ENCODE peak calls at places on chromosomes 11 and 22, in six cellular contexts. One of them, this sample, is unnamed.

GRCh38 chr11:132803436-132803835 is 728.9 kb downstream of the OPCML start:
- DNase-seq in stimulated activated CD8-positive, alpha-beta memory T cell treated with anti-CD3 and anti-CD28 coated beads, Interleukin-15, amount 100 ng/mL, for 1 hour: no peak
- DNase-seq in neural crest cell: no peak
- DNase-seq in stimulated activated CD4-positive, alpha-beta T cell treated with anti-CD3 and anti-CD28 coated beads, Interleukin-1b, Interleukin-23, amount 100 ng/mL, for 48 hours: no peak
- DNase-seq in NCI-H345: no peak
- DNase-seq in hypothalamus: no peak
- DNase-seq in this sample: no peak

GRCh38 chr11:45931739-45932138 is 9.3 kb downstream of the LARGE2 start:
- DNase-seq in stimulated activated CD4-positive, alpha-beta T cell treated with anti-CD3 and anti-CD28 coated beads, Interleukin-1b, Interleukin-23, amount 100 ng/mL, for 48 hours: no peak
- DNase-seq in hypothalamus: no peak
- DNase-seq in stimulated activated CD8-positive, alpha-beta memory T cell treated with anti-CD3 and anti-CD28 coated beads, Interleukin-15, amount 100 ng/mL, for 1 hour: no peak
- DNase-seq in neural crest cell: no peak
- DNase-seq in NCI-H345: no peak
- DNase-seq in this sample: no peak

GRCh38 chr11:45423036-45423435 is 136.9 kb upstream of the SYT13 start:
- DNase-seq in NCI-H345: no peak
- DNase-seq in neural crest cell: no peak
- DNase-seq in hypothalamus: no peak
- DNase-seq in stimulated activated CD4-positive, alpha-beta T cell treated with anti-CD3 and anti-CD28 coated beads, Interleukin-1b, Interleukin-23, amount 100 ng/mL, for 48 hours: no peak
- DNase-seq in stimulated activated CD8-positive, alpha-beta memory T cell treated with anti-CD3 and anti-CD28 coated beads, Interleukin-15, amount 100 ng/mL, for 1 hour: no peak
- DNase-seq in this sample: no peak

GRCh38 chr11:61906522-61906909 is 10.8 kb downstream of the RAB3IL1 start:
- DNase-seq in stimulated activated CD4-positive, alpha-beta T cell treated with anti-CD3 and anti-CD28 coated beads, Interleukin-1b, Interleukin-23, amount 100 ng/mL, for 48 hours: no peak
- DNase-seq in neural crest cell: no peak
- DNase-seq in hypothalamus: no peak
- DNase-seq in NCI-H345: no peak
- DNase-seq in stimulated activated CD8-positive, alpha-beta memory T cell treated with anti-CD3 and anti-CD28 coated beads, Interleukin-15, amount 100 ng/mL, for 1 hour: no peak
- DNase-seq in this sample: no peak

GRCh38 chr11:75477614-75477935 is 44.6 kb upstream of the KLHL35 start:
- DNase-seq in stimulated activated CD8-positive, alpha-beta memory T cell treated with anti-CD3 and anti-CD28 coated beads, Interleukin-15, amount 100 ng/mL, for 1 hour: no peak
- DNase-seq in stimulated activated CD4-positive, alpha-beta T cell treated with anti-CD3 and anti-CD28 coated beads, Interleukin-1b, Interleukin-23, amount 100 ng/mL, for 48 hours: no peak
- DNase-seq in neural crest cell: no peak
- DNase-seq in NCI-H345: no peak
- DNase-seq in hypothalamus: no peak
- DNase-seq in this sample: no peak

GRCh38 chr11:86923993-86924766 is 31.0 kb downstream of the FZD4 start:
- DNase-seq in stimulated activated CD4-positive, alpha-beta T cell treated with anti-CD3 and anti-CD28 coated beads, Interleukin-1b, Interleukin-23, amount 100 ng/mL, for 48 hours: no peak
- DNase-seq in hypothalamus: no peak
- DNase-seq in neural crest cell: no peak
- DNase-seq in stimulated activated CD8-positive, alpha-beta memory T cell treated with anti-CD3 and anti-CD28 coated beads, Interleukin-15, amount 100 ng/mL, for 1 hour: no peak
- DNase-seq in NCI-H345: no peak
- DNase-seq in this sample: no peak

GRCh38 chr11:3959015-3959917 is 103.8 kb downstream of the STIM1 start:
- DNase-seq in stimulated activated CD4-positive, alpha-beta T cell treated with anti-CD3 and anti-CD28 coated beads, Interleukin-1b, Interleukin-23, amount 100 ng/mL, for 48 hours: no peak
- DNase-seq in NCI-H345: no peak
- DNase-seq in neural crest cell: no peak
- DNase-seq in stimulated activated CD8-positive, alpha-beta memory T cell treated with anti-CD3 and anti-CD28 coated beads, Interleukin-15, amount 100 ng/mL, for 1 hour: no peak
- DNase-seq in hypothalamus: no peak
- DNase-seq in this sample: no peak

GRCh38 chr11:76241243-76242000 is 35.1 kb upstream of the WNT11 start:
- DNase-seq in stimulated activated CD8-positive, alpha-beta memory T cell treated with anti-CD3 and anti-CD28 coated beads, Interleukin-15, amount 100 ng/mL, for 1 hour: no peak
- DNase-seq in NCI-H345: no peak
- DNase-seq in stimulated activated CD4-positive, alpha-beta T cell treated with anti-CD3 and anti-CD28 coated beads, Interleukin-1b, Interleukin-23, amount 100 ng/mL, for 48 hours: no peak
- DNase-seq in neural crest cell: no peak
- DNase-seq in hypothalamus: no peak
- DNase-seq in this sample: no peak

GRCh38 chr11:112179601-112180000 is 4.3 kb downstream of the BCO2 start:
- DNase-seq in neural crest cell: no peak
- DNase-seq in hypothalamus: no peak
- DNase-seq in NCI-H345: no peak
- DNase-seq in stimulated activated CD4-positive, alpha-beta T cell treated with anti-CD3 and anti-CD28 coated beads, Interleukin-1b, Interleukin-23, amount 100 ng/mL, for 48 hours: no peak
- DNase-seq in stimulated activated CD8-positive, alpha-beta memory T cell treated with anti-CD3 and anti-CD28 coated beads, Interleukin-15, amount 100 ng/mL, for 1 hour: no peak
- DNase-seq in this sample: no peak

GRCh38 chr11:61917357-61918109 is at the start of gene RAB3IL1:
- DNase-seq in NCI-H345: peak
- DNase-seq in hypothalamus: peak
- DNase-seq in stimulated activated CD8-positive, alpha-beta memory T cell treated with anti-CD3 and anti-CD28 coated beads, Interleukin-15, amount 100 ng/mL, for 1 hour: no peak
- DNase-seq in neural crest cell: peak
- DNase-seq in stimulated activated CD4-positive, alpha-beta T cell treated with anti-CD3 and anti-CD28 coated beads, Interleukin-1b, Interleukin-23, amount 100 ng/mL, for 48 hours: no peak
- DNase-seq in this sample: peak

GRCh38 chr11:68690671-68691401 is 6.5 kb downstream of the GAL start:
- DNase-seq in stimulated activated CD8-positive, alpha-beta memory T cell treated with anti-CD3 and anti-CD28 coated beads, Interleukin-15, amount 100 ng/mL, for 1 hour: no peak
- DNase-seq in neural crest cell: no peak
- DNase-seq in hypothalamus: no peak
- DNase-seq in stimulated activated CD4-positive, alpha-beta T cell treated with anti-CD3 and anti-CD28 coated beads, Interleukin-1b, Interleukin-23, amount 100 ng/mL, for 48 hours: no peak
- DNase-seq in NCI-H345: no peak
- DNase-seq in this sample: no peak

GRCh38 chr11:122917311-122917710 is 34.8 kb downstream of the JHY start:
- DNase-seq in neural crest cell: no peak
- DNase-seq in stimulated activated CD4-positive, alpha-beta T cell treated with anti-CD3 and anti-CD28 coated beads, Interleukin-1b, Interleukin-23, amount 100 ng/mL, for 48 hours: no peak
- DNase-seq in hypothalamus: no peak
- DNase-seq in stimulated activated CD8-positive, alpha-beta memory T cell treated with anti-CD3 and anti-CD28 coated beads, Interleukin-15, amount 100 ng/mL, for 1 hour: no peak
- DNase-seq in NCI-H345: no peak
- DNase-seq in this sample: peak

GRCh38 chr11:1228921-1229451 is 6.1 kb downstream of the MUC5B start:
- DNase-seq in stimulated activated CD4-positive, alpha-beta T cell treated with anti-CD3 and anti-CD28 coated beads, Interleukin-1b, Interleukin-23, amount 100 ng/mL, for 48 hours: no peak
- DNase-seq in NCI-H345: no peak
- DNase-seq in stimulated activated CD8-positive, alpha-beta memory T cell treated with anti-CD3 and anti-CD28 coated beads, Interleukin-15, amount 100 ng/mL, for 1 hour: no peak
- DNase-seq in hypothalamus: no peak
- DNase-seq in neural crest cell: no peak
- DNase-seq in this sample: no peak

GRCh38 chr11:124762077-124762623 is at the start of gene ESAM:
- DNase-seq in stimulated activated CD8-positive, alpha-beta memory T cell treated with anti-CD3 and anti-CD28 coated beads, Interleukin-15, amount 100 ng/mL, for 1 hour: no peak
- DNase-seq in hypothalamus: no peak
- DNase-seq in stimulated activated CD4-positive, alpha-beta T cell treated with anti-CD3 and anti-CD28 coated beads, Interleukin-1b, Interleukin-23, amount 100 ng/mL, for 48 hours: peak
- DNase-seq in neural crest cell: no peak
- DNase-seq in NCI-H345: peak
- DNase-seq in this sample: no peak

GRCh38 chr22:42862045-42862734 is 5.1 kb upstream of the ARFGAP3 start:
- DNase-seq in NCI-H345: no peak
- DNase-seq in neural crest cell: no peak
- DNase-seq in stimulated activated CD8-positive, alpha-beta memory T cell treated with anti-CD3 and anti-CD28 coated beads, Interleukin-15, amount 100 ng/mL, for 1 hour: no peak
- DNase-seq in hypothalamus: no peak
- DNase-seq in stimulated activated CD4-positive, alpha-beta T cell treated with anti-CD3 and anti-CD28 coated beads, Interleukin-1b, Interleukin-23, amount 100 ng/mL, for 48 hours: no peak
- DNase-seq in this sample: no peak

GRCh38 chr11:14656536-14657457 is 13.2 kb downstream of the PDE3B start:
- DNase-seq in stimulated activated CD4-positive, alpha-beta T cell treated with anti-CD3 and anti-CD28 coated beads, Interleukin-1b, Interleukin-23, amount 100 ng/mL, for 48 hours: no peak
- DNase-seq in hypothalamus: no peak
- DNase-seq in NCI-H345: no peak
- DNase-seq in stimulated activated CD8-positive, alpha-beta memory T cell treated with anti-CD3 and anti-CD28 coated beads, Interleukin-15, amount 100 ng/mL, for 1 hour: no peak
- DNase-seq in neural crest cell: no peak
- DNase-seq in this sample: no peak

GRCh38 chr11:61107888-61108287 is 5.6 kb downstream of the CD5 start:
- DNase-seq in stimulated activated CD4-positive, alpha-beta T cell treated with anti-CD3 and anti-CD28 coated beads, Interleukin-1b, Interleukin-23, amount 100 ng/mL, for 48 hours: no peak
- DNase-seq in hypothalamus: no peak
- DNase-seq in stimulated activated CD8-positive, alpha-beta memory T cell treated with anti-CD3 and anti-CD28 coated beads, Interleukin-15, amount 100 ng/mL, for 1 hour: no peak
- DNase-seq in neural crest cell: no peak
- DNase-seq in NCI-H345: no peak
- DNase-seq in this sample: no peak

GRCh38 chr11:70928854-70929598 is 323.4 kb downstream of the SHANK2 start:
- DNase-seq in NCI-H345: no peak
- DNase-seq in neural crest cell: no peak
- DNase-seq in stimulated activated CD8-positive, alpha-beta memory T cell treated with anti-CD3 and anti-CD28 coated beads, Interleukin-15, amount 100 ng/mL, for 1 hour: no peak
- DNase-seq in stimulated activated CD4-positive, alpha-beta T cell treated with anti-CD3 and anti-CD28 coated beads, Interleukin-1b, Interleukin-23, amount 100 ng/mL, for 48 hours: no peak
- DNase-seq in hypothalamus: no peak
- DNase-seq in this sample: no peak

GRCh38 chr22:19514831-19515565 is 9.2 kb downstream of the CLDN5 start:
- DNase-seq in NCI-H345: peak
- DNase-seq in neural crest cell: no peak
- DNase-seq in stimulated activated CD8-positive, alpha-beta memory T cell treated with anti-CD3 and anti-CD28 coated beads, Interleukin-15, amount 100 ng/mL, for 1 hour: no peak
- DNase-seq in stimulated activated CD4-positive, alpha-beta T cell treated with anti-CD3 and anti-CD28 coated beads, Interleukin-1b, Interleukin-23, amount 100 ng/mL, for 48 hours: no peak
- DNase-seq in hypothalamus: no peak
- DNase-seq in this sample: no peak

GRCh38 chr22:39209756-39210155 is 35.0 kb downstream of the PDGFB start:
- DNase-seq in NCI-H345: peak
- DNase-seq in stimulated activated CD8-positive, alpha-beta memory T cell treated with anti-CD3 and anti-CD28 coated beads, Interleukin-15, amount 100 ng/mL, for 1 hour: no peak
- DNase-seq in hypothalamus: no peak
- DNase-seq in neural crest cell: no peak
- DNase-seq in stimulated activated CD4-positive, alpha-beta T cell treated with anti-CD3 and anti-CD28 coated beads, Interleukin-1b, Interleukin-23, amount 100 ng/mL, for 48 hours: no peak
- DNase-seq in this sample: no peak

GRCh38 chr11:31817621-31818493 is 6.7 kb upstream of the PAX6 start:
- DNase-seq in stimulated activated CD8-positive, alpha-beta memory T cell treated with anti-CD3 and anti-CD28 coated beads, Interleukin-15, amount 100 ng/mL, for 1 hour: no peak
- DNase-seq in neural crest cell: peak
- DNase-seq in NCI-H345: no peak
- DNase-seq in hypothalamus: no peak
- DNase-seq in stimulated activated CD4-positive, alpha-beta T cell treated with anti-CD3 and anti-CD28 coated beads, Interleukin-1b, Interleukin-23, amount 100 ng/mL, for 48 hours: no peak
- DNase-seq in this sample: peak

GRCh38 chr11:101127699-101128570 is 1.7 kb downstream of the PGR start:
- DNase-seq in neural crest cell: peak
- DNase-seq in hypothalamus: no peak
- DNase-seq in stimulated activated CD8-positive, alpha-beta memory T cell treated with anti-CD3 and anti-CD28 coated beads, Interleukin-15, amount 100 ng/mL, for 1 hour: no peak
- DNase-seq in stimulated activated CD4-positive, alpha-beta T cell treated with anti-CD3 and anti-CD28 coated beads, Interleukin-1b, Interleukin-23, amount 100 ng/mL, for 48 hours: no peak
- DNase-seq in NCI-H345: no peak
- DNase-seq in this sample: no peak

GRCh38 chr11:64854534-64855502 is 10.4 kb upstream of the CDC42BPG start:
- DNase-seq in stimulated activated CD8-positive, alpha-beta memory T cell treated with anti-CD3 and anti-CD28 coated beads, Interleukin-15, amount 100 ng/mL, for 1 hour: no peak
- DNase-seq in hypothalamus: no peak
- DNase-seq in NCI-H345: no peak
- DNase-seq in neural crest cell: no peak
- DNase-seq in stimulated activated CD4-positive, alpha-beta T cell treated with anti-CD3 and anti-CD28 coated beads, Interleukin-1b, Interleukin-23, amount 100 ng/mL, for 48 hours: peak
- DNase-seq in this sample: peak

GRCh38 chr11:134343646-134344045 is 11.9 kb downstream of the GLB1L2 start:
- DNase-seq in stimulated activated CD8-positive, alpha-beta memory T cell treated with anti-CD3 and anti-CD28 coated beads, Interleukin-15, amount 100 ng/mL, for 1 hour: no peak
- DNase-seq in hypothalamus: no peak
- DNase-seq in neural crest cell: no peak
- DNase-seq in stimulated activated CD4-positive, alpha-beta T cell treated with anti-CD3 and anti-CD28 coated beads, Interleukin-1b, Interleukin-23, amount 100 ng/mL, for 48 hours: no peak
- DNase-seq in NCI-H345: no peak
- DNase-seq in this sample: no peak

GRCh38 chr22:27240298-27240885 is 561.2 kb downstream of the MN1 start:
- DNase-seq in stimulated activated CD8-positive, alpha-beta memory T cell treated with anti-CD3 and anti-CD28 coated beads, Interleukin-15, amount 100 ng/mL, for 1 hour: no peak
- DNase-seq in hypothalamus: no peak
- DNase-seq in NCI-H345: no peak
- DNase-seq in stimulated activated CD4-positive, alpha-beta T cell treated with anti-CD3 and anti-CD28 coated beads, Interleukin-1b, Interleukin-23, amount 100 ng/mL, for 48 hours: no peak
- DNase-seq in neural crest cell: no peak
- DNase-seq in this sample: no peak

GRCh38 chr11:45484326-45484725 is 181.1 kb downstream of the CHST1 start:
- DNase-seq in hypothalamus: no peak
- DNase-seq in stimulated activated CD8-positive, alpha-beta memory T cell treated with anti-CD3 and anti-CD28 coated beads, Interleukin-15, amount 100 ng/mL, for 1 hour: no peak
- DNase-seq in NCI-H345: no peak
- DNase-seq in neural crest cell: no peak
- DNase-seq in stimulated activated CD4-positive, alpha-beta T cell treated with anti-CD3 and anti-CD28 coated beads, Interleukin-1b, Interleukin-23, amount 100 ng/mL, for 48 hours: no peak
- DNase-seq in this sample: no peak

GRCh38 chr11:131748146-131749050 is 378.0 kb downstream of the NTM start:
- DNase-seq in stimulated activated CD8-positive, alpha-beta memory T cell treated with anti-CD3 and anti-CD28 coated beads, Interleukin-15, amount 100 ng/mL, for 1 hour: no peak
- DNase-seq in NCI-H345: peak
- DNase-seq in hypothalamus: peak
- DNase-seq in neural crest cell: peak
- DNase-seq in stimulated activated CD4-positive, alpha-beta T cell treated with anti-CD3 and anti-CD28 coated beads, Interleukin-1b, Interleukin-23, amount 100 ng/mL, for 48 hours: peak
- DNase-seq in this sample: peak

GRCh38 chr11:69063671-69064260 is 15.0 kb downstream of the TPCN2 start:
- DNase-seq in NCI-H345: no peak
- DNase-seq in stimulated activated CD8-positive, alpha-beta memory T cell treated with anti-CD3 and anti-CD28 coated beads, Interleukin-15, amount 100 ng/mL, for 1 hour: no peak
- DNase-seq in stimulated activated CD4-positive, alpha-beta T cell treated with anti-CD3 and anti-CD28 coated beads, Interleukin-1b, Interleukin-23, amount 100 ng/mL, for 48 hours: no peak
- DNase-seq in hypothalamus: no peak
- DNase-seq in neural crest cell: no peak
- DNase-seq in this sample: no peak